ENCODE peak calls at places on chromosomes 5 and 9, in six cellular contexts. T, A, S, G, X and L are unnamed samples.

GRCh38 chr5:36152324-36153298 is 700 bp downstream of the SKP2 start:
- DNase-seq in T (no peak), A (no peak), S (no peak), X (no peak), G (peak), L (no peak)

GRCh38 chr5:141354900-141355469 is at the start of gene PCDHGA4:
- DNase-seq in G (no peak), T (no peak), A (no peak), X (no peak), S (no peak), L (no peak)

GRCh38 chr5:111075520-111075919 is 4.0 kb downstream of the TSLP start:
- DNase-seq in T (no peak), G (no peak), A (no peak), S (no peak), X (no peak), L (no peak)

GRCh38 chr9:83472221-83472665 is 66.0 kb downstream of the FRMD3 start:
- DNase-seq in S (no peak), G (no peak), A (peak), X (no peak), T (no peak), L (no peak)

GRCh38 chr9:21994996-21995651 is 533 bp downstream of the CDKN2B-AS1 start:
- DNase-seq in G (peak), S (peak), A (peak), T (peak), X (no peak), L (peak)

GRCh38 chr9:10274156-10274555 is 338.6 kb downstream of the PTPRD start:
- DNase-seq in X (no peak), A (peak), T (no peak), S (no peak), G (no peak), L (no peak)

GRCh38 chr9:136014147-136014927 is 53.2 kb upstream of the UBAC1 start:
- DNase-seq in G (no peak), S (no peak), X (no peak), A (no peak), T (no peak), L (no peak)

GRCh38 chr5:103224118-103224893 is 34.3 kb upstream of the MACIR start:
- DNase-seq in X (no peak), G (peak), T (no peak), A (peak), S (peak), L (peak)

GRCh38 chr5:87524217-87524616 is 111.5 kb upstream of the CCNH start:
- DNase-seq in G (no peak), A (no peak), X (no peak), S (no peak), T (no peak), L (no peak)